ENCODE peak calls at places on chromosomes 7 and 10, in six cellular contexts. One of them, this sample, is unnamed. For H3K4me1, the result is how much of the 10 kb centered on the place peaks cover.

GRCh38 chr7:155327590-155328320 is 30.1 kb downstream of the INSIG1 start:
- ATAC-seq in body of pancreas: no peak
- ATAC-seq in HepG2: no peak
- ATAC-seq in A549: no peak
- ATAC-seq in right lobe of liver: no peak
- ATAC-seq in heart left ventricle: no peak
- ATAC-seq in this sample: no peak

GRCh38 chr10:133247681-133248333 is 10.2 kb downstream of the VENTX start:
- ATAC-seq in body of pancreas: no peak
- ATAC-seq in HepG2: no peak
- ATAC-seq in A549: no peak
- ATAC-seq in right lobe of liver: no peak
- ATAC-seq in heart left ventricle: no peak
- ATAC-seq in this sample: no peak

GRCh38 chr10:5616871-5617270 is 49.5 kb downstream of the ASB13 start:
- ATAC-seq in body of pancreas: no peak
- ATAC-seq in HepG2: no peak
- ATAC-seq in A549: no peak
- ATAC-seq in right lobe of liver: no peak
- ATAC-seq in heart left ventricle: no peak
- ATAC-seq in this sample: peak

GRCh38 chr10:117927871-117928270 is 118.9 kb downstream of the RAB11FIP2 start:
- ATAC-seq in body of pancreas: no peak
- ATAC-seq in HepG2: no peak
- ATAC-seq in A549: no peak
- ATAC-seq in right lobe of liver: no peak
- ATAC-seq in heart left ventricle: no peak
- ATAC-seq in this sample: no peak

GRCh38 chr7:94258418-94258817 is 136.3 kb upstream of the COL1A2 start:
- ATAC-seq in body of pancreas: no peak
- ATAC-seq in HepG2: no peak
- ATAC-seq in A549: no peak
- ATAC-seq in right lobe of liver: no peak
- ATAC-seq in heart left ventricle: no peak
- ATAC-seq in this sample: no peak

GRCh38 chr10:56469482-56469881 is 108.4 kb upstream of the ZWINT start:
- ATAC-seq in body of pancreas: no peak
- ATAC-seq in HepG2: no peak
- ATAC-seq in A549: no peak
- ATAC-seq in right lobe of liver: no peak
- ATAC-seq in heart left ventricle: no peak
- ATAC-seq in this sample: no peak

GRCh38 chr7:151187409-151188251 is 580 bp upstream of the ASB10 start:
- ATAC-seq in body of pancreas: no peak
- ATAC-seq in HepG2: peak
- ATAC-seq in A549: peak
- ATAC-seq in right lobe of liver: no peak
- ATAC-seq in heart left ventricle: peak
- ATAC-seq in this sample: no peak

GRCh38 chr10:95706990-95707389 is 13.3 kb upstream of the TCTN3 start:
- ATAC-seq in body of pancreas: no peak
- ATAC-seq in HepG2: no peak
- ATAC-seq in A549: no peak
- ATAC-seq in right lobe of liver: no peak
- ATAC-seq in heart left ventricle: no peak
- ATAC-seq in this sample: no peak

GRCh38 chr10:63760034-63760707 is 239.0 kb downstream of the REEP3 start:
- ATAC-seq in body of pancreas: no peak
- ATAC-seq in HepG2: no peak
- ATAC-seq in A549: no peak
- ATAC-seq in right lobe of liver: no peak
- ATAC-seq in heart left ventricle: peak
- ATAC-seq in this sample: no peak

GRCh38 chr7:55120501-55121198 is 101.8 kb downstream of the EGFR start:
- ATAC-seq in body of pancreas: peak
- ATAC-seq in HepG2: no peak
- ATAC-seq in A549: no peak
- ATAC-seq in right lobe of liver: peak
- ATAC-seq in heart left ventricle: peak
- ATAC-seq in this sample: peak

GRCh38 chr7:1611708-1612241 is 41.9 kb upstream of the PSMG3 start:
- ATAC-seq in body of pancreas: no peak
- ATAC-seq in HepG2: no peak
- ATAC-seq in A549: peak
- ATAC-seq in right lobe of liver: no peak
- ATAC-seq in heart left ventricle: peak
- ATAC-seq in this sample: no peak

GRCh38 chr10:8400151-8400550 is 345.7 kb downstream of the GATA3 start:
- ATAC-seq in body of pancreas: no peak
- ATAC-seq in HepG2: no peak
- ATAC-seq in A549: no peak
- ATAC-seq in right lobe of liver: no peak
- ATAC-seq in heart left ventricle: no peak
- ATAC-seq in this sample: no peak

GRCh38 chr7:100132697-100133137 is 6.0 kb downstream of the MBLAC1 start:
- ATAC-seq in body of pancreas: peak
- ATAC-seq in HepG2: peak
- ATAC-seq in A549: peak
- ATAC-seq in right lobe of liver: peak
- ATAC-seq in heart left ventricle: peak
- ATAC-seq in this sample: peak

GRCh38 chr10:72092987-72093386 is 4.6 kb upstream of the SPOCK2 start:
- ATAC-seq in body of pancreas: no peak
- ATAC-seq in HepG2: no peak
- ATAC-seq in A549: no peak
- ATAC-seq in right lobe of liver: no peak
- ATAC-seq in heart left ventricle: no peak
- ATAC-seq in this sample: no peak

GRCh38 chr10:121531076-121531829 is 67.0 kb downstream of the FGFR2 start:
- ATAC-seq in body of pancreas: peak
- ATAC-seq in HepG2: peak
- ATAC-seq in A549: no peak
- ATAC-seq in right lobe of liver: peak
- ATAC-seq in heart left ventricle: no peak
- ATAC-seq in this sample: no peak

GRCh38 chr10:123157210-123157609 is 3.0 kb downstream of the BUB3 start:
- ATAC-seq in body of pancreas: no peak
- ATAC-seq in HepG2: peak
- ATAC-seq in A549: no peak
- ATAC-seq in right lobe of liver: no peak
- ATAC-seq in heart left ventricle: no peak
- ATAC-seq in this sample: no peak

GRCh38 chr7:40899151-40899550 is 764.3 kb downstream of the SUGCT start:
- ATAC-seq in body of pancreas: no peak
- ATAC-seq in HepG2: no peak
- ATAC-seq in A549: no peak
- ATAC-seq in right lobe of liver: no peak
- ATAC-seq in heart left ventricle: no peak
- ATAC-seq in this sample: peak

GRCh38 chr10:81182296-81182695 is 644.6 kb downstream of the SH2D4B start:
- ATAC-seq in body of pancreas: no peak
- ATAC-seq in HepG2: no peak
- ATAC-seq in A549: no peak
- ATAC-seq in right lobe of liver: no peak
- ATAC-seq in heart left ventricle: no peak
- ATAC-seq in this sample: no peak

GRCh38 chr10:122013311-122013780 is 24.4 kb downstream of the TACC2 start:
- ATAC-seq in body of pancreas: peak
- ATAC-seq in HepG2: peak
- ATAC-seq in A549: no peak
- ATAC-seq in right lobe of liver: peak
- ATAC-seq in heart left ventricle: peak
- ATAC-seq in this sample: no peak

DNA sequence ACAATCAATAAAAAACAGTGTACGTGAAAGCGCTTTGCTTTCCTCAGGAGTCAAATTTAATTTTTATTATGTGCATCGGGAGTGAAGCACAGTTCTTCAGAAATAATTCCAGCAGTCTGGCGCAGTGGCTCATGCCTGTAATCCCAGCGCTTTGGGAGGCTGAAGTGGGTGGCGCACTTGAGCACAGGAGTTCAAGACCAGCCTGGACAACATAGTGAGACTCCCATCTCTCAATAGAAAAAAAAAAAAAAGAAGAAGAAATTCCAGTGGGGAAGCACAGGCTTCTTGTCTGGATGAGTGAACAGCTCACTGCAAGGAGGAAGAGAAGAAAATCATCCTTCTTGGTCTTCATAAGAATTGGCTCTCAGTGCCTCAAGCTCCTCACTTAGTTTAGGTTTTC is 27.8 kb downstream of the LMTK2 start:
- ATAC-seq in body of pancreas: no peak
- ATAC-seq in HepG2: no peak
- ATAC-seq in A549: no peak
- ATAC-seq in right lobe of liver: no peak
- ATAC-seq in heart left ventricle: no peak
- ATAC-seq in this sample: no peak
- H3K4me1 ChIP-seq in body of pancreas: half or more
- H3K4me1 ChIP-seq in HepG2: half or more
- H3K4me1 ChIP-seq in A549: half or more
- H3K4me1 ChIP-seq in right lobe of liver: under half
- H3K4me1 ChIP-seq in heart left ventricle: under half
- H3K4me1 ChIP-seq in this sample: under half

DNA sequence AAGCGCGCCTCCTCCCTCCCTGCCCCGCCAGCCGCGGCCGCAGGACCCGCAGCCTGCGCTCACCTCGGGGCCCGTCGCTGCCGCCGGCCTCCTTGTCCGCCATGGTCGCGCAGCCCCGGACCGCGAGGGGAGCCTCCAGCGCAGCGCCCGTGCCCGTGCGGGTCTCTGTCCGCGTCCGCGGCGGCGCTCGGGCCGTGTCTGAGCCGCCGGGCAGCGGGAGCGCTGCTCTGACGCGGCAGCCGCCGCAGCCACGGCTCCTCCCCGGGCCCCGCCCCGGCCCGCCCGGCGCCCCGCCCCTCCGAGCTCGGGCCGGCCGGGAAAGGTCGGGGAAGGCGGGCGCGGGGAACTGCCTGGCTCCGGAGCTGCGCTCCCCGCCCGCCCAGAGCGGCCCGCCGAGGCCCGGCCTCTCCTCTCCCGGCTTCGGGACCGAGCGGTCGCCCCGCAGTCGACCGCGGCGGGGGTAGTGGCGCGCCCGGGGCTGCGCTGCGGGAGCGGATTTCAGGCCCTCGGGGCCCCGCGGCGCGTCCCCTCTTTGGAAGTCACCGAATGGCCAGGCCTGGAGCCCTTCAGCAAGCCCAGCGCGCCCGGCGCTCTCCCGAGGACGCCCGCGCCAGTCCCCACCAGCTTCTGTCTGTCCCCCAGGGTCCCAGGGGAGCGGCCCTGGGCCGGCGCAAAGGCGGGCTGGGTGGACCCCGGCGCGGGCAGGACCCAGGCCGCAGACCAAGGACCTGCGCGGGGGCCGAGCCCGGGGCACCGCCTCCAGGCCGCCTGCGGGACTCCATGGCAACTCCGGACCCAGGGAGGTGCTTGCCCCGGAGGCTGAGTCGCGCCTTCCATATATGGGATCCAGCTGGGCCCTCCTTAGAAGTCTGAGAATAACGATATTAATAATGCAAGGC is at the start of gene HSPA12A:
- ATAC-seq in body of pancreas: peak
- ATAC-seq in HepG2: peak
- ATAC-seq in A549: peak
- ATAC-seq in right lobe of liver: peak
- ATAC-seq in heart left ventricle: peak
- ATAC-seq in this sample: peak
- TF ChIP-seq POLR2A in body of pancreas: peak
- TF ChIP-seq POLR2A in HepG2: peak
- TF ChIP-seq POLR2A in A549: peak
- TF ChIP-seq POLR2A in right lobe of liver: peak
- TF ChIP-seq POLR2A in heart left ventricle: peak
- TF ChIP-seq POLR2A in this sample: peak

GRCh38 chr7:130358471-130358870 is 13.9 kb downstream of the CPA5 start:
- ATAC-seq in body of pancreas: no peak
- ATAC-seq in HepG2: no peak
- ATAC-seq in A549: no peak
- ATAC-seq in right lobe of liver: no peak
- ATAC-seq in heart left ventricle: no peak
- ATAC-seq in this sample: no peak

GRCh38 chr7:130359276-130359857 is 14.8 kb downstream of the CPA5 start:
- ATAC-seq in body of pancreas: no peak
- ATAC-seq in HepG2: no peak
- ATAC-seq in A549: no peak
- ATAC-seq in right lobe of liver: no peak
- ATAC-seq in heart left ventricle: no peak
- ATAC-seq in this sample: no peak

GRCh38 chr7:130356760-130357611 is 12.4 kb downstream of the CPA5 start:
- ATAC-seq in body of pancreas: peak
- ATAC-seq in HepG2: peak
- ATAC-seq in A549: peak
- ATAC-seq in right lobe of liver: no peak
- ATAC-seq in heart left ventricle: peak
- ATAC-seq in this sample: peak

GRCh38 chr7:130353196-130353595 is 8.6 kb downstream of the CPA5 start:
- ATAC-seq in body of pancreas: no peak
- ATAC-seq in HepG2: no peak
- ATAC-seq in A549: no peak
- ATAC-seq in right lobe of liver: no peak
- ATAC-seq in heart left ventricle: no peak
- ATAC-seq in this sample: no peak

DNA sequence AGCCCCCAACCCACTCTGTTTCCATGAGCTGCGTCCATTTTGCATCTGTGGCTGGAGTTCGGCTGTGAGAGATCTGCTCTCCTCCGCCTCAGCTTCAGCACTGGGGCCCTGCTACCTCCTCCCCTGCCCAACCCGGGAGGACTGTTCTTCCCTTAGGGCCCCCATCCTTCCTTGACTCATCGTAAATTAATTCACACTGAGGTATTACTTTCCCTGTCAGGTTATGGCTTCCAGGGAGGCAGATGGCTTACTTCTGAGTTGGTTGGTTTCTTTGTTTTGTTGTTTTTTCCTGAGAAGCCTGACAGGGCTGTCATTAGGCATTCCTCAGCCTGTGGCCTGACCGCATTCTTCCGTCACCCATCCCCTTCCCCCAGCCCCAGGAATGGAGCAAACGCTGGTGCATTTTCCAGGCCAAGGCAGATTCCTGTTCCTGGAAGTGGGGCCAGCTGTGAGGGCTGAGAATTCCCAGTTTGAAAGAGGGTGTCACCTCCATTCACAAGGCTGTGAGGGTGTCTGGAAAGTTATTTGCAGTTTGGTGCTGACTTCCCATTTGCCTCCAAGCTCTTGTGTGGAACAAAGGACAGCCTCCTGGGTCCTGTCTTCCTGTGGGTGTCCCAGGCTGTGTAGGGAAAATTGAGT is 11.6 kb downstream of the CPA5 start:
- ATAC-seq in body of pancreas: peak
- ATAC-seq in HepG2: peak
- ATAC-seq in A549: peak
- ATAC-seq in right lobe of liver: peak
- ATAC-seq in heart left ventricle: peak
- ATAC-seq in this sample: peak
- H3K4me3 ChIP-seq in body of pancreas: no peak
- H3K4me3 ChIP-seq in HepG2: peak
- H3K4me3 ChIP-seq in A549: no peak
- H3K4me3 ChIP-seq in right lobe of liver: no peak
- H3K4me3 ChIP-seq in heart left ventricle: no peak
- H3K4me3 ChIP-seq in this sample: no peak

DNA sequence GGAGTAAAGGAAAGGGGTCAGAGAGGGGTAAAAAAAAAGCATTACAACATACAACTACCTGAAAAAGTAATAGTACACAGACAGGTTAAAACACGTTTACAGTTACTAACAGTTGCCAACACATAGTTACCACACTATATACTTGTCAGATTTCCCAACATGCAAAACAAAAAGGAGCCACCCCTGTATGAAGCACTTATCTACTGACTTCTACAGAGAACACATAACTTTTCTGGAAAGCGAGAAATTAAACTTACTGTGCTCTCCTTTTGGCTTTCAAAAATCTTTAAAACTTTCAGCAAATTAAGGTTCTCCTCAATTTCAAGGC is 2.1 kb downstream of the ABI1 start:
- ATAC-seq in body of pancreas: no peak
- ATAC-seq in HepG2: no peak
- ATAC-seq in A549: no peak
- ATAC-seq in right lobe of liver: no peak
- ATAC-seq in heart left ventricle: no peak
- ATAC-seq in this sample: no peak
- H3K4me1 ChIP-seq in body of pancreas: under half
- H3K4me1 ChIP-seq in HepG2: half or more
- H3K4me1 ChIP-seq in A549: under half
- H3K4me1 ChIP-seq in right lobe of liver: under half
- H3K4me1 ChIP-seq in heart left ventricle: under half
- H3K4me1 ChIP-seq in this sample: under half

This sample was measured in gastroesophageal sphincter.